ENCODE peak calls at places on chromosomes 12 and 14, in six cellular contexts. F is K562, N is A549, Z is WTC11, Y is endothelial cell of umbilical vein, R is HepG2. E is an unnamed sample.

GRCh38 chr12:29562167-29562776 is 64.8 kb upstream of the OVCH1 start:
- DNase-seq in F (no peak), N (no peak), Z (no peak), Y (peak), R (no peak), E (no peak)

GRCh38 chr12:31594681-31595080 is 3.7 kb upstream of the DENND5B start:
- DNase-seq in F (no peak), N (peak), Z (no peak), Y (no peak), R (no peak), E (no peak)

GRCh38 chr14:94857985-94858384 is 88.1 kb upstream of the GSC start:
- DNase-seq in F (no peak), N (no peak), Z (no peak), Y (no peak), R (no peak), E (no peak)

GRCh38 chr12:14545144-14546124 is 22.2 kb downstream of the PLBD1 start:
- DNase-seq in F (no peak), N (no peak), Z (no peak), Y (no peak), R (no peak), E (no peak)

GRCh38 chr14:23299558-23299957 is 3.1 kb downstream of the PPP1R3E start:
- DNase-seq in F (peak), N (peak), Z (no peak), Y (peak), R (peak), E (no peak)

GRCh38 chr12:104060791-104061190 is 3.5 kb upstream of the HCFC2 start:
- DNase-seq in F (no peak), N (no peak), Z (no peak), Y (no peak), R (no peak), E (no peak)

GRCh38 chr12:71139153-71139735 is 18.6 kb downstream of the TSPAN8 start:
- DNase-seq in F (no peak), N (no peak), Z (no peak), Y (no peak), R (peak), E (no peak)

GRCh38 chr14:21053184-21054122 is 4.2 kb upstream of the RNASE8 start:
- DNase-seq in F (no peak), N (no peak), Z (no peak), Y (no peak), R (peak), E (no peak)

GRCh38 chr14:101478096-101478495 is 83.2 kb upstream of the DIO3 start:
- DNase-seq in F (no peak), N (no peak), Z (no peak), Y (no peak), R (no peak), E (no peak)

GRCh38 chr14:105316563-105316941 is 2.0 kb downstream of the PACS2 start:
- DNase-seq in F (no peak), N (no peak), Z (no peak), Y (no peak), R (no peak), E (no peak)

GRCh38 chr12:89390802-89391673 is 38.7 kb upstream of the DUSP6 start:
- DNase-seq in F (peak), N (peak), Z (no peak), Y (peak), R (peak), E (no peak)

GRCh38 chr12:103930787-103931536 is 752 bp downstream of the HSP90B1 start:
- DNase-seq in F (peak), N (peak), Z (peak), Y (peak), R (peak), E (no peak)

GRCh38 chr12:76156314-76156713 is 71.8 kb upstream of the NAP1L1 start:
- DNase-seq in F (no peak), N (no peak), Z (no peak), Y (no peak), R (no peak), E (no peak)

GRCh38 chr12:32918890-32919791 is 22.6 kb upstream of the PKP2 start:
- DNase-seq in F (peak), N (peak), Z (no peak), Y (peak), R (peak), E (no peak)

GRCh38 chr12:103308396-103308795 is 187.4 kb downstream of the C12orf42 start:
- DNase-seq in F (no peak), N (no peak), Z (no peak), Y (no peak), R (no peak), E (no peak)

GRCh38 chr12:110037315-110037714 is 11.0 kb downstream of the C12orf76 start:
- DNase-seq in F (no peak), N (no peak), Z (no peak), Y (no peak), R (no peak), E (no peak)

GRCh38 chr14:50954811-50955372 is 10.6 kb upstream of the PYGL start:
- DNase-seq in F (peak), N (peak), Z (no peak), Y (peak), R (peak), E (no peak)

GRCh38 chr12:104454997-104455396 is 1.8 kb upstream of the CHST11 start:
- DNase-seq in F (no peak), N (peak), Z (no peak), Y (peak), R (no peak), E (no peak)

GRCh38 chr12:124441443-124442190 is 125.8 kb downstream of the NCOR2 start:
- DNase-seq in F (peak), N (no peak), Z (no peak), Y (peak), R (no peak), E (no peak)

GRCh38 chr12:6416596-6416995 is 28.2 kb upstream of the CD27 start:
- DNase-seq in F (no peak), N (no peak), Z (no peak), Y (no peak), R (no peak), E (no peak)

GRCh38 chr14:76863724-76864407 is 37.7 kb downstream of the LRRC74A start:
- DNase-seq in F (no peak), N (no peak), Z (no peak), Y (peak), R (peak), E (no peak)

GRCh38 chr12:53975019-53975815 is 463 bp upstream of the HOTAIR start:
- DNase-seq in F (no peak), N (no peak), Z (no peak), Y (no peak), R (no peak), E (no peak)

GRCh38 chr14:96249016-96249415 is 7.0 kb upstream of the BDKRB1 start:
- DNase-seq in F (no peak), N (peak), Z (no peak), Y (no peak), R (no peak), E (no peak)

GRCh38 chr14:90399541-90400444 is 3.0 kb downstream of the CALM1 start:
- DNase-seq in F (peak), N (peak), Z (peak), Y (peak), R (peak), E (peak)

GRCh38 chr12:58313091-58313855 is 371.9 kb downstream of the ATP23 start:
- DNase-seq in F (no peak), N (no peak), Z (no peak), Y (peak), R (no peak), E (no peak)

GRCh38 chr12:16245199-16245598 is 32.3 kb downstream of the SLC15A5 start:
- DNase-seq in F (no peak), N (no peak), Z (no peak), Y (no peak), R (no peak), E (no peak)

GRCh38 chr12:663293-663871 is at the start of gene NINJ2:
- DNase-seq in F (no peak), N (no peak), Z (no peak), Y (no peak), R (no peak), E (no peak)

GRCh38 chr12:108594-108993 is 42.0 kb downstream of the IQSEC3 start:
- DNase-seq in F (no peak), N (no peak), Z (no peak), Y (no peak), R (no peak), E (no peak)

GRCh38 chr12:84397279-84397678 is 515.3 kb downstream of the SLC6A15 start:
- DNase-seq in F (no peak), N (no peak), Z (no peak), Y (peak), R (no peak), E (no peak)

DNA sequence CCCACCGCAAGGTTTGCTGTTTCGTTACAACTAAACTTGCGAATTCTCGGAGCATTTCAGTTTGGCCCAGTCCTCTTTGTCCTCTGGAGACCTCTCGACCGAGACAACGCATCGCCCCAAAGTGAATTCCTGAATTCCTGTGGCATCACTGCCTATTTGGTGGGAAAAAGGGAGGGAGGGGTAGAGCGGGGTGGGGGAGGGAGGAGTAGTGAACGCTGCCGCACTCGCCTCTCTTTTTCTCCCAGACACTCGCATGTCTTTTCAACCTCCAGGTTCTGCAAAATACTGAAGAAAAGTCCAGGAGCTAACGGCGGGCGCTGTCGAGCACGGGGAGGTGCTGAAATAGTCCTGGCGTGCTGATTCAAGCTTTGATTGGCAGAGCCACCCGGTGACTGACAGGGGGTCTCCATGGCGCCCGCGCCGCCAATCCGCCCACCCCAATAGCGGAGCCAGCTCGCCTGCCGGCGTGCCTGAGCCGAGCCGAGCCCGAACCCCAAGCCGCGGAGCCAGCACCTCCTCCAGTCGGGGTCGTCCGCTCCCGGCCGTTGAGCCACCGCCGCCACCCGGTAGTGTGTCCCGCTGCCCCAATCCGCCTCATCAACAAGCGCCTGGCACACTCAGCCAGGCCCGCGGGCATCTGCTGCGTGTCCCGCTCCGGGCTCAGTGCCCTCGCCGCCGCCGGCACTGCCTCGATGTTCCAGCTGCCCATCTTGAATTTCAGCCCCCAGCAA is at the start of gene SIX6:
- DNase-seq in F (no peak), N (no peak), Z (peak), Y (peak), R (no peak), E (no peak)
- TF ChIP-seq JUN in F (no peak), N (no peak), Z (no peak), Y (no peak), R (no peak), E (no peak)

GRCh38 chr14:34050606-34051005 is 99.7 kb upstream of the EGLN3 start:
- DNase-seq in F (no peak), N (no peak), Z (no peak), Y (no peak), R (no peak), E (no peak)

GRCh38 chr14:34049769-34050168 is 98.9 kb upstream of the EGLN3 start:
- DNase-seq in F (no peak), N (no peak), Z (no peak), Y (no peak), R (no peak), E (no peak)

GRCh38 chr14:34053666-34054065 is 102.8 kb upstream of the EGLN3 start:
- DNase-seq in F (no peak), N (no peak), Z (no peak), Y (peak), R (no peak), E (no peak)

GRCh38 chr14:34051966-34052657 is 101.2 kb upstream of the EGLN3 start:
- DNase-seq in F (no peak), N (peak), Z (no peak), Y (no peak), R (peak), E (no peak)

DNA sequence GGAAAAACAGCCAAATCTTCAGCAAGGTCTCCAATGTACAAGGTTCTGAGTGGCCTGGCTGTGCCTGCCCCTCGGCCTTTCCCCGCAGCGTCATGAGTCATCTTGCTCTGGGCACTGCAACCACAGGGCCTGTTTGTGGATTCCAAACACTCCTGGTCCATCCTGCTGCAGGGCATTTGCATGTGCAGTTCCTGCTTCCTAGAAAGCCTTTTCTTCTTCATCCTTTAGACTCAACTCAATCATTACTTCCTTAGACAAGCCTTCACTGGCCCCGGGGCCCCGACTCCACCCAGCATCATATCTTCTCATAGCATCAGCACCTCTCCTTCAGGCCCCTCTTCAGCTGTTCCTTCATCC is 101.8 kb upstream of the EGLN3 start:
- DNase-seq in F (peak), N (peak), Z (no peak), Y (no peak), R (peak), E (no peak)
- TF ChIP-seq JUN in F (peak), N (no peak), Z (no peak), Y (no peak), R (peak), E (no peak)

DNA sequence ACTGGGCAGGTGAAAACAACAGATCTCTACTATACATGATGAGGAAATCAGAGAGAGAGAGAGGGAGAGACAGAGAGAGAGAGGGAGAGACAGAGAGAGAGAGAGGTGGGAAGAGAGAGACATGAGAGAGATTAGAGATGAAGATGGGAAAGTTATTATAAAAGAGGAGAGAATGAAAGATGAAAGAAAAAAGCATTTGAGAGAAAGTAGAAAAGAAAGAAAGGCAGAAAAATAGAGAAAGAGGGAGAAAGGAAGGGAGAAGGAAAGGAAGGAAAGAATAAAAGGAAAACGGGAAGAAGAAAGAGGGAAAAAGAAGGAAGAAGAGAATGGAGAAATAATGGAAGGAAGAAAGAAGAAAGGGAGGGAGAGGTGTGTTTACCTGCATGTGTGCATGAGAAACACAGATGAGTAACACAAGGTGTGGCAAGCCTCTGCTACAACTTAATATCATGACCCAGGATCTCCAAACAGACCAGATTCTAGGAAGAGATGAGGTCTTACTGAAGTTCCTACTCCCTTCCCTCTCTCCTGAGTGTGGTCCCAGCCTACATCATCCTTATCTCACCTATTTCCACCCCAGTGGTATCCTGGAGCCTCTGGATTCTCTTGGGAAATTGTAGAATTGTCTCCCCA is 176.3 kb downstream of the C12orf75 start:
- DNase-seq in F (no peak), N (no peak), Z (no peak), Y (no peak), R (no peak), E (no peak)
- TF ChIP-seq JUN in F (no peak), N (no peak), Z (no peak), Y (no peak), R (no peak), E (no peak)

GRCh38 chr14:70192915-70193314 is 4.2 kb upstream of the SLC8A3 start:
- DNase-seq in F (peak), N (peak), Z (peak), Y (no peak), R (peak), E (no peak)
- TF ChIP-seq JUN in F (no peak), N (no peak), Z (no peak), Y (no peak), R (no peak), E (no peak)

DNA sequence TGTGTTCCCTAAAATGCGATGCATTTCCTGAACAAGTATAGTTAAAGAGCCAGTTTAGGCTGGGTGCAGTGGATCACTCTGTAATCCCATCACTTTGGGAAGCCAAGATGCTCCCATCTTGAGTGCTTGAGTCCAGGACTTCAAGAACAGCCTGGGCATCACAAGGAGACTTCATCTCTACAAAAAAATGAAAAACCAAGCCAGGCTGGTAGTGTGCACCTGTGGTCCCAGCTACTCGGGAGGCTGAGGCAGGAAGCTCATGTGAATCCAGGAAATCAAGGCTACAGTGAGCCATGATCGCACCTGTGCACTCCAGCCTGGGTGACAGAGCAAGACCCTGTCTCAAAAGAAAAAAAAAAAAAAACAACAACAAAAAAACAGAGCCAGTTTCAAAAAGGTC is 26.3 kb downstream of the HECTD1 start:
- DNase-seq in F (no peak), N (no peak), Z (no peak), Y (no peak), R (no peak), E (no peak)
- TF ChIP-seq JUN in F (no peak), N (no peak), Z (no peak), Y (no peak), R (no peak), E (no peak)

GRCh38 chr12:11649413-11650278 is at the start of gene ETV6:
- DNase-seq in F (peak), N (peak), Z (peak), Y (peak), R (peak), E (no peak)
- TF ChIP-seq JUN in F (no peak), N (peak), Z (no peak), Y (no peak), R (no peak), E (no peak)

GRCh38 chr12:122749569-122750332 is 2.9 kb upstream of the DENR start:
- DNase-seq in F (peak), N (peak), Z (peak), Y (no peak), R (no peak), E (no peak)
- TF ChIP-seq JUN in F (no peak), N (no peak), Z (no peak), Y (no peak), R (no peak), E (no peak)